ENCODE peak calls at places on chromosome 3, in ten cellular contexts. One of them, this sample, is unnamed.

GRCh38 chr3:128068156-128068620 is 16.0 kb downstream of the SEC61A1 start:
- DNase-seq in Ammon's horn: no peak
- DNase-seq in HTR-8/SVneo: peak
- DNase-seq in HuH-7.5: peak
- DNase-seq in foreskin keratinocyte: no peak
- DNase-seq in stimulated activated CD4-positive, alpha-beta T cell treated with anti-CD3 and anti-CD28 coated beads, TNF-alpha, amount 100 ng/mL, for 1 hour: no peak
- DNase-seq in astrocyte: no peak
- DNase-seq in AG04450: no peak
- DNase-seq in GM10248: peak
- DNase-seq in GM13977: peak
- DNase-seq in this sample: no peak

GRCh38 chr3:122406198-122406597 is 9.7 kb downstream of the WDR5B start:
- DNase-seq in foreskin keratinocyte: no peak
- DNase-seq in astrocyte: no peak
- DNase-seq in AG04450: no peak
- DNase-seq in HuH-7.5: no peak
- DNase-seq in GM13977: peak
- DNase-seq in HTR-8/SVneo: no peak
- DNase-seq in stimulated activated CD4-positive, alpha-beta T cell treated with anti-CD3 and anti-CD28 coated beads, TNF-alpha, amount 100 ng/mL, for 1 hour: no peak
- DNase-seq in GM10248: no peak
- DNase-seq in Ammon's horn: no peak
- DNase-seq in this sample: no peak

GRCh38 chr3:27680517-27681246 is 41.4 kb downstream of the EOMES start:
- DNase-seq in AG04450: no peak
- DNase-seq in GM10248: no peak
- DNase-seq in stimulated activated CD4-positive, alpha-beta T cell treated with anti-CD3 and anti-CD28 coated beads, TNF-alpha, amount 100 ng/mL, for 1 hour: no peak
- DNase-seq in astrocyte: peak
- DNase-seq in HTR-8/SVneo: no peak
- DNase-seq in Ammon's horn: no peak
- DNase-seq in HuH-7.5: no peak
- DNase-seq in foreskin keratinocyte: no peak
- DNase-seq in GM13977: no peak
- DNase-seq in this sample: no peak

GRCh38 chr3:5013021-5013906 is 34.0 kb downstream of the BHLHE40 start:
- DNase-seq in foreskin keratinocyte: peak
- DNase-seq in AG04450: no peak
- DNase-seq in astrocyte: peak
- DNase-seq in HTR-8/SVneo: peak
- DNase-seq in stimulated activated CD4-positive, alpha-beta T cell treated with anti-CD3 and anti-CD28 coated beads, TNF-alpha, amount 100 ng/mL, for 1 hour: no peak
- DNase-seq in GM13977: no peak
- DNase-seq in GM10248: no peak
- DNase-seq in Ammon's horn: no peak
- DNase-seq in HuH-7.5: no peak
- DNase-seq in this sample: no peak

GRCh38 chr3:72639736-72640135 is 208.5 kb downstream of the SHQ1 start:
- DNase-seq in HTR-8/SVneo: no peak
- DNase-seq in HuH-7.5: no peak
- DNase-seq in GM10248: no peak
- DNase-seq in stimulated activated CD4-positive, alpha-beta T cell treated with anti-CD3 and anti-CD28 coated beads, TNF-alpha, amount 100 ng/mL, for 1 hour: no peak
- DNase-seq in Ammon's horn: no peak
- DNase-seq in astrocyte: no peak
- DNase-seq in foreskin keratinocyte: no peak
- DNase-seq in GM13977: no peak
- DNase-seq in AG04450: no peak
- DNase-seq in this sample: no peak

GRCh38 chr3:67171841-67172240 is 173.7 kb downstream of the KBTBD8 start:
- DNase-seq in HTR-8/SVneo: no peak
- DNase-seq in astrocyte: no peak
- DNase-seq in stimulated activated CD4-positive, alpha-beta T cell treated with anti-CD3 and anti-CD28 coated beads, TNF-alpha, amount 100 ng/mL, for 1 hour: no peak
- DNase-seq in Ammon's horn: no peak
- DNase-seq in AG04450: no peak
- DNase-seq in foreskin keratinocyte: no peak
- DNase-seq in HuH-7.5: no peak
- DNase-seq in GM10248: no peak
- DNase-seq in GM13977: no peak
- DNase-seq in this sample: no peak

GRCh38 chr3:39413691-39414420 is 7.3 kb downstream of the RPSA start:
- DNase-seq in Ammon's horn: no peak
- DNase-seq in GM10248: no peak
- DNase-seq in AG04450: no peak
- DNase-seq in GM13977: no peak
- DNase-seq in stimulated activated CD4-positive, alpha-beta T cell treated with anti-CD3 and anti-CD28 coated beads, TNF-alpha, amount 100 ng/mL, for 1 hour: no peak
- DNase-seq in HTR-8/SVneo: no peak
- DNase-seq in foreskin keratinocyte: no peak
- DNase-seq in HuH-7.5: no peak
- DNase-seq in astrocyte: no peak
- DNase-seq in this sample: no peak

GRCh38 chr3:30681276-30682211 is 75.1 kb downstream of the TGFBR2 start:
- DNase-seq in AG04450: peak
- DNase-seq in HuH-7.5: no peak
- DNase-seq in GM13977: no peak
- DNase-seq in HTR-8/SVneo: no peak
- DNase-seq in Ammon's horn: peak
- DNase-seq in foreskin keratinocyte: no peak
- DNase-seq in GM10248: no peak
- DNase-seq in stimulated activated CD4-positive, alpha-beta T cell treated with anti-CD3 and anti-CD28 coated beads, TNF-alpha, amount 100 ng/mL, for 1 hour: no peak
- DNase-seq in astrocyte: peak
- DNase-seq in this sample: peak

GRCh38 chr3:157104521-157104920 is 55.4 kb downstream of the CCNL1 start:
- DNase-seq in HuH-7.5: no peak
- DNase-seq in GM13977: no peak
- DNase-seq in HTR-8/SVneo: no peak
- DNase-seq in Ammon's horn: no peak
- DNase-seq in GM10248: no peak
- DNase-seq in foreskin keratinocyte: no peak
- DNase-seq in astrocyte: no peak
- DNase-seq in AG04450: no peak
- DNase-seq in stimulated activated CD4-positive, alpha-beta T cell treated with anti-CD3 and anti-CD28 coated beads, TNF-alpha, amount 100 ng/mL, for 1 hour: no peak
- DNase-seq in this sample: no peak

GRCh38 chr3:129965937-129966336 is 8.6 kb upstream of the TRH start:
- DNase-seq in GM13977: no peak
- DNase-seq in foreskin keratinocyte: no peak
- DNase-seq in HuH-7.5: no peak
- DNase-seq in stimulated activated CD4-positive, alpha-beta T cell treated with anti-CD3 and anti-CD28 coated beads, TNF-alpha, amount 100 ng/mL, for 1 hour: no peak
- DNase-seq in GM10248: no peak
- DNase-seq in HTR-8/SVneo: no peak
- DNase-seq in Ammon's horn: no peak
- DNase-seq in astrocyte: no peak
- DNase-seq in AG04450: no peak
- DNase-seq in this sample: no peak

GRCh38 chr3:21407743-21408142 is 343.3 kb downstream of the ZNF385D start:
- DNase-seq in AG04450: no peak
- DNase-seq in foreskin keratinocyte: no peak
- DNase-seq in GM13977: no peak
- DNase-seq in astrocyte: no peak
- DNase-seq in HuH-7.5: no peak
- DNase-seq in stimulated activated CD4-positive, alpha-beta T cell treated with anti-CD3 and anti-CD28 coated beads, TNF-alpha, amount 100 ng/mL, for 1 hour: no peak
- DNase-seq in Ammon's horn: no peak
- DNase-seq in HTR-8/SVneo: no peak
- DNase-seq in GM10248: no peak
- DNase-seq in this sample: no peak

GRCh38 chr3:120652281-120652680 is 29.8 kb downstream of the HGD start:
- DNase-seq in foreskin keratinocyte: no peak
- DNase-seq in HTR-8/SVneo: no peak
- DNase-seq in HuH-7.5: no peak
- DNase-seq in AG04450: no peak
- DNase-seq in GM10248: no peak
- DNase-seq in astrocyte: no peak
- DNase-seq in stimulated activated CD4-positive, alpha-beta T cell treated with anti-CD3 and anti-CD28 coated beads, TNF-alpha, amount 100 ng/mL, for 1 hour: no peak
- DNase-seq in Ammon's horn: no peak
- DNase-seq in GM13977: no peak
- DNase-seq in this sample: no peak

GRCh38 chr3:82179291-82179690 is 417.8 kb upstream of the GBE1 start:
- DNase-seq in AG04450: no peak
- DNase-seq in HTR-8/SVneo: no peak
- DNase-seq in stimulated activated CD4-positive, alpha-beta T cell treated with anti-CD3 and anti-CD28 coated beads, TNF-alpha, amount 100 ng/mL, for 1 hour: no peak
- DNase-seq in Ammon's horn: no peak
- DNase-seq in astrocyte: no peak
- DNase-seq in GM10248: no peak
- DNase-seq in GM13977: no peak
- DNase-seq in HuH-7.5: no peak
- DNase-seq in foreskin keratinocyte: no peak
- DNase-seq in this sample: no peak

GRCh38 chr3:128487813-128488635 is 5.0 kb downstream of the GATA2 start:
- DNase-seq in stimulated activated CD4-positive, alpha-beta T cell treated with anti-CD3 and anti-CD28 coated beads, TNF-alpha, amount 100 ng/mL, for 1 hour: no peak
- DNase-seq in Ammon's horn: peak
- DNase-seq in GM13977: peak
- DNase-seq in HTR-8/SVneo: peak
- DNase-seq in foreskin keratinocyte: no peak
- DNase-seq in AG04450: peak
- DNase-seq in HuH-7.5: peak
- DNase-seq in GM10248: peak
- DNase-seq in astrocyte: peak
- DNase-seq in this sample: peak

GRCh38 chr3:183518446-183519185 is 36.9 kb downstream of the KLHL6 start:
- DNase-seq in astrocyte: no peak
- DNase-seq in HuH-7.5: no peak
- DNase-seq in GM13977: no peak
- DNase-seq in stimulated activated CD4-positive, alpha-beta T cell treated with anti-CD3 and anti-CD28 coated beads, TNF-alpha, amount 100 ng/mL, for 1 hour: no peak
- DNase-seq in HTR-8/SVneo: no peak
- DNase-seq in foreskin keratinocyte: no peak
- DNase-seq in AG04450: no peak
- DNase-seq in GM10248: no peak
- DNase-seq in Ammon's horn: peak
- DNase-seq in this sample: no peak

GRCh38 chr3:29141197-29141911 is 139.5 kb upstream of the RBMS3 start:
- DNase-seq in AG04450: no peak
- DNase-seq in astrocyte: no peak
- DNase-seq in GM13977: no peak
- DNase-seq in HTR-8/SVneo: no peak
- DNase-seq in foreskin keratinocyte: no peak
- DNase-seq in GM10248: no peak
- DNase-seq in stimulated activated CD4-positive, alpha-beta T cell treated with anti-CD3 and anti-CD28 coated beads, TNF-alpha, amount 100 ng/mL, for 1 hour: no peak
- DNase-seq in HuH-7.5: no peak
- DNase-seq in Ammon's horn: no peak
- DNase-seq in this sample: no peak

GRCh38 chr3:39189648-39190269 is 2.6 kb downstream of the XIRP1 start:
- DNase-seq in HuH-7.5: peak
- DNase-seq in HTR-8/SVneo: peak
- DNase-seq in foreskin keratinocyte: no peak
- DNase-seq in stimulated activated CD4-positive, alpha-beta T cell treated with anti-CD3 and anti-CD28 coated beads, TNF-alpha, amount 100 ng/mL, for 1 hour: no peak
- DNase-seq in Ammon's horn: peak
- DNase-seq in astrocyte: peak
- DNase-seq in GM10248: peak
- DNase-seq in GM13977: peak
- DNase-seq in AG04450: no peak
- DNase-seq in this sample: no peak

GRCh38 chr3:185824467-185825378 is at the start of gene IGF2BP2:
- DNase-seq in astrocyte: peak
- DNase-seq in stimulated activated CD4-positive, alpha-beta T cell treated with anti-CD3 and anti-CD28 coated beads, TNF-alpha, amount 100 ng/mL, for 1 hour: no peak
- DNase-seq in foreskin keratinocyte: no peak
- DNase-seq in AG04450: peak
- DNase-seq in HTR-8/SVneo: no peak
- DNase-seq in Ammon's horn: peak
- DNase-seq in HuH-7.5: peak
- DNase-seq in GM13977: peak
- DNase-seq in GM10248: peak
- DNase-seq in this sample: peak

GRCh38 chr3:186194451-186194811 is 85.5 kb upstream of the ETV5 start:
- DNase-seq in HuH-7.5: no peak
- DNase-seq in AG04450: no peak
- DNase-seq in HTR-8/SVneo: no peak
- DNase-seq in GM13977: no peak
- DNase-seq in foreskin keratinocyte: no peak
- DNase-seq in astrocyte: no peak
- DNase-seq in stimulated activated CD4-positive, alpha-beta T cell treated with anti-CD3 and anti-CD28 coated beads, TNF-alpha, amount 100 ng/mL, for 1 hour: no peak
- DNase-seq in GM10248: no peak
- DNase-seq in Ammon's horn: no peak
- DNase-seq in this sample: no peak

GRCh38 chr3:182007441-182007840 is 295.7 kb downstream of the SOX2 start:
- DNase-seq in HTR-8/SVneo: no peak
- DNase-seq in GM10248: no peak
- DNase-seq in astrocyte: peak
- DNase-seq in foreskin keratinocyte: peak
- DNase-seq in stimulated activated CD4-positive, alpha-beta T cell treated with anti-CD3 and anti-CD28 coated beads, TNF-alpha, amount 100 ng/mL, for 1 hour: no peak
- DNase-seq in AG04450: no peak
- DNase-seq in Ammon's horn: no peak
- DNase-seq in HuH-7.5: no peak
- DNase-seq in GM13977: no peak
- DNase-seq in this sample: no peak

GRCh38 chr3:188779537-188779936 is 392.2 kb upstream of the TPRG1 start:
- DNase-seq in AG04450: no peak
- DNase-seq in HTR-8/SVneo: no peak
- DNase-seq in GM13977: no peak
- DNase-seq in astrocyte: no peak
- DNase-seq in Ammon's horn: no peak
- DNase-seq in GM10248: no peak
- DNase-seq in stimulated activated CD4-positive, alpha-beta T cell treated with anti-CD3 and anti-CD28 coated beads, TNF-alpha, amount 100 ng/mL, for 1 hour: no peak
- DNase-seq in HuH-7.5: no peak
- DNase-seq in foreskin keratinocyte: no peak
- DNase-seq in this sample: no peak

GRCh38 chr3:173733029-173733652 is 335.6 kb downstream of the NLGN1 start:
- DNase-seq in HuH-7.5: no peak
- DNase-seq in GM13977: no peak
- DNase-seq in AG04450: peak
- DNase-seq in GM10248: no peak
- DNase-seq in stimulated activated CD4-positive, alpha-beta T cell treated with anti-CD3 and anti-CD28 coated beads, TNF-alpha, amount 100 ng/mL, for 1 hour: no peak
- DNase-seq in astrocyte: no peak
- DNase-seq in HTR-8/SVneo: no peak
- DNase-seq in Ammon's horn: peak
- DNase-seq in foreskin keratinocyte: no peak
- DNase-seq in this sample: no peak

This sample was measured in AG09319.